ENCODE peak calls at places on chromosome 1, in seven cellular contexts. U, I, C, K, B, V and Y are unnamed samples.

GRCh38 chr1:228149341-228150020 is at the start of gene GJC2:
- DNase-seq in U (no peak), I (peak), C (no peak), K (peak), B (no peak), V (no peak), Y (no peak)

GRCh38 chr1:186793582-186793927 is 35.2 kb upstream of the PLA2G4A start:
- DNase-seq in U (no peak), I (no peak), C (no peak), K (no peak), B (no peak), V (no peak), Y (no peak)

GRCh38 chr1:9996624-9997582 is at the start of gene RBP7:
- DNase-seq in U (no peak), I (peak), C (peak), K (no peak), B (peak), V (no peak), Y (no peak)

GRCh38 chr1:64171797-64172281 is 31.6 kb upstream of the UBE2U start:
- DNase-seq in U (no peak), I (no peak), C (no peak), K (no peak), B (no peak), V (peak), Y (no peak)

GRCh38 chr1:241844593-241844992 is 3.4 kb upstream of the EXO1 start:
- DNase-seq in U (no peak), I (no peak), C (no peak), K (no peak), B (no peak), V (no peak), Y (no peak)

GRCh38 chr1:31627301-31627929 is 9.9 kb downstream of the HCRTR1 start:
- DNase-seq in U (no peak), I (peak), C (no peak), K (no peak), B (no peak), V (no peak), Y (no peak)

GRCh38 chr1:54885237-54885679 is 1.7 kb downstream of the DHCR24 start:
- DNase-seq in U (no peak), I (no peak), C (no peak), K (no peak), B (no peak), V (no peak), Y (no peak)

GRCh38 chr1:245160288-245160687 is 5.5 kb downstream of the KIF26B start:
- DNase-seq in U (no peak), I (no peak), C (no peak), K (no peak), B (no peak), V (no peak), Y (no peak)

GRCh38 chr1:65055754-65056153 is 89.4 kb upstream of the JAK1 start:
- DNase-seq in U (no peak), I (no peak), C (no peak), K (no peak), B (no peak), V (no peak), Y (no peak)

GRCh38 chr1:16955186-16955585 is 25.2 kb downstream of the MFAP2 start:
- DNase-seq in U (no peak), I (no peak), C (no peak), K (no peak), B (no peak), V (no peak), Y (no peak)

GRCh38 chr1:5747428-5748285 is 244.6 kb downstream of the NPHP4 start:
- DNase-seq in U (no peak), I (no peak), C (no peak), K (no peak), B (no peak), V (no peak), Y (no peak)

GRCh38 chr1:83756984-83757717 is 241.8 kb downstream of the TTLL7 start:
- DNase-seq in U (no peak), I (no peak), C (no peak), K (no peak), B (no peak), V (no peak), Y (no peak)

GRCh38 chr1:54002544-54003248 is 15.3 kb downstream of the LDLRAD1 start:
- DNase-seq in U (no peak), I (peak), C (no peak), K (no peak), B (no peak), V (no peak), Y (no peak)

GRCh38 chr1:87915771-87916170 is 587.1 kb downstream of the LMO4 start:
- DNase-seq in U (no peak), I (no peak), C (no peak), K (no peak), B (no peak), V (no peak), Y (no peak)

GRCh38 chr1:29497395-29498125 is 261.2 kb downstream of the PTPRU start:
- DNase-seq in U (no peak), I (peak), C (no peak), K (no peak), B (no peak), V (no peak), Y (no peak)

GRCh38 chr1:171286032-171286705 is 27.8 kb upstream of the FMO4 start:
- DNase-seq in U (no peak), I (no peak), C (peak), K (peak), B (no peak), V (no peak), Y (no peak)

GRCh38 chr1:52305417-52306226 is 60.4 kb downstream of the CC2D1B start:
- DNase-seq in U (no peak), I (no peak), C (no peak), K (no peak), B (no peak), V (no peak), Y (no peak)

GRCh38 chr1:54018635-54019034 is 649 bp upstream of the LDLRAD1 start:
- DNase-seq in U (no peak), I (peak), C (no peak), K (no peak), B (no peak), V (no peak), Y (no peak)

GRCh38 chr1:205183676-205184335 is 27.7 kb downstream of the DSTYK start:
- DNase-seq in U (peak), I (no peak), C (no peak), K (no peak), B (peak), V (peak), Y (no peak)

GRCh38 chr1:93434088-93434487 is 13.8 kb upstream of the FNBP1L start:
- DNase-seq in U (no peak), I (no peak), C (no peak), K (no peak), B (no peak), V (no peak), Y (no peak)

GRCh38 chr1:220335668-220336067 is 63.4 kb upstream of the RAB3GAP2 start:
- DNase-seq in U (no peak), I (no peak), C (no peak), K (no peak), B (no peak), V (no peak), Y (no peak)

GRCh38 chr1:247653040-247653439 is 26.5 kb downstream of the OR13G1 start:
- DNase-seq in U (no peak), I (no peak), C (no peak), K (no peak), B (no peak), V (no peak), Y (no peak)

GRCh38 chr1:188425687-188426086 is 1596.9 kb downstream of the PLA2G4A start:
- DNase-seq in U (no peak), I (no peak), C (no peak), K (no peak), B (no peak), V (peak), Y (no peak)

GRCh38 chr1:108051625-108052382 is 86.8 kb upstream of the VAV3 start:
- DNase-seq in U (no peak), I (no peak), C (no peak), K (no peak), B (no peak), V (no peak), Y (no peak)

GRCh38 chr1:48061162-48062136 is 64.3 kb upstream of the TRABD2B start:
- DNase-seq in U (peak), I (peak), C (peak), K (peak), B (peak), V (no peak), Y (peak)

GRCh38 chr1:66282343-66282852 is 251.6 kb upstream of the SGIP1 start:
- DNase-seq in U (no peak), I (no peak), C (peak), K (peak), B (peak), V (peak), Y (peak)

GRCh38 chr1:21293537-21294265 is 3.4 kb upstream of the ECE1 start:
- DNase-seq in U (no peak), I (no peak), C (peak), K (peak), B (peak), V (no peak), Y (peak)

GRCh38 chr1:185996211-185996610 is 262.0 kb downstream of the HMCN1 start:
- DNase-seq in U (peak), I (peak), C (no peak), K (no peak), B (no peak), V (peak), Y (no peak)

GRCh38 chr1:23521588-23521987 is 9.4 kb downstream of the E2F2 start:
- DNase-seq in U (no peak), I (no peak), C (no peak), K (peak), B (peak), V (no peak), Y (peak)

GRCh38 chr1:149978547-149979023 is 31.9 kb downstream of the OTUD7B start:
- DNase-seq in U (no peak), I (no peak), C (no peak), K (no peak), B (no peak), V (no peak), Y (no peak)

GRCh38 chr1:6043561-6043960 is 2.1 kb upstream of the KCNAB2 start:
- DNase-seq in U (no peak), I (no peak), C (no peak), K (no peak), B (no peak), V (no peak), Y (no peak)

GRCh38 chr1:41537257-41537656 is 52.8 kb upstream of the EDN2 start:
- DNase-seq in U (peak), I (peak), C (no peak), K (peak), B (no peak), V (peak), Y (peak)

GRCh38 chr1:44417351-44418021 is 12.4 kb downstream of the RNF220 start:
- DNase-seq in U (no peak), I (peak), C (peak), K (no peak), B (peak), V (no peak), Y (no peak)

GRCh38 chr1:211384524-211384923 is 57.9 kb downstream of the TRAF5 start:
- DNase-seq in U (no peak), I (no peak), C (no peak), K (no peak), B (no peak), V (no peak), Y (no peak)